ENCODE peak calls at places on chromosomes 12 and 14, in five cellular contexts. F is CD4-positive, alpha-beta T cell; R is tibial nerve; Y is vagina; X is cardiac fibroblast. L is an unnamed sample.

GRCh38 chr12:79424109-79424721 is 266.5 kb downstream of the PAWR start:
- DNase-seq in F (no peak), R (no peak), Y (no peak), X (peak; percentile 91), L (no peak)

GRCh38 chr14:82879949-82880535 is 1346.4 kb upstream of the SEL1L start:
- DNase-seq in F (no peak), R (no peak), Y (no peak), X (no peak), L (no peak)

GRCh38 chr12:52865090-52865944 is 16.5 kb upstream of the KRT78 start:
- DNase-seq in F (no peak), R (peak; percentile 63), Y (peak; percentile 88), X (peak; percentile 84), L (peak; percentile 78)

GRCh38 chr14:21723431-21724045 is 49.9 kb upstream of the OR4E1 start:
- DNase-seq in F (no peak), R (no peak), Y (no peak), X (no peak), L (peak; percentile 46)

GRCh38 chr12:26341481-26341880 is 146.1 kb downstream of the SSPN start:
- DNase-seq in F (no peak), R (no peak), Y (no peak), X (no peak), L (no peak)

GRCh38 chr12:103881261-103881660 is 40.2 kb upstream of the NT5DC3 start:
- DNase-seq in F (no peak), R (no peak), Y (no peak), X (no peak), L (no peak)

GRCh38 chr12:47413806-47414205 is 292.0 kb downstream of the RPAP3 start:
- DNase-seq in F (no peak), R (no peak), Y (no peak), X (no peak), L (no peak)

GRCh38 chr12:24560867-24561266 is 388.0 kb downstream of the BCAT1 start:
- DNase-seq in F (no peak), R (no peak), Y (no peak), X (peak; percentile 5), L (no peak)

GRCh38 chr12:122999196-122999946 is 18.9 kb downstream of the ARL6IP4 start:
- DNase-seq in F (no peak), R (no peak), Y (no peak), X (no peak), L (no peak)

GRCh38 chr12:14654842-14655241 is 41.6 kb downstream of the GUCY2C start:
- DNase-seq in F (no peak), R (no peak), Y (no peak), X (no peak), L (no peak)

GRCh38 chr12:52044284-52044983 is 6.8 kb upstream of the NR4A1 start:
- DNase-seq in F (no peak), R (peak; percentile 77), Y (peak; percentile 97), X (peak; percentile 99), L (no peak)

GRCh38 chr14:74326369-74327152 is 21.7 kb upstream of the VRTN start:
- DNase-seq in F (no peak), R (no peak), Y (no peak), X (no peak), L (peak; percentile 10)

GRCh38 chr14:47389520-47389919 is 285.9 kb downstream of the MDGA2 start:
- DNase-seq in F (no peak), R (no peak), Y (no peak), X (no peak), L (peak; percentile 5)

GRCh38 chr12:43278268-43278832 is 273.7 kb downstream of the ADAMTS20 start:
- DNase-seq in F (no peak), R (no peak), Y (no peak), X (no peak), L (no peak)

GRCh38 chr14:75979641-75980422 is 2.0 kb downstream of the TGFB3 start:
- DNase-seq in F (no peak), R (peak; percentile 15), Y (no peak), X (peak; percentile 34), L (no peak)

GRCh38 chr14:34498684-34499412 is 36.8 kb upstream of the SPTSSA start:
- DNase-seq in F (no peak), R (no peak), Y (no peak), X (peak; percentile 43), L (no peak)

GRCh38 chr14:54669759-54670630 is 103.1 kb downstream of the SAMD4A start:
- DNase-seq in F (no peak), R (peak; percentile 48), Y (peak; percentile 96), X (peak; percentile 57), L (no peak)

GRCh38 chr14:26867171-26867757 is 269.4 kb upstream of the NOVA1 start:
- DNase-seq in F (no peak), R (no peak), Y (no peak), X (no peak), L (no peak)

GRCh38 chr12:2562400-2562799 is 232.4 kb upstream of the FKBP4 start:
- DNase-seq in F (no peak), R (no peak), Y (no peak), X (no peak), L (no peak)

GRCh38 chr12:599756-600155 is 63.5 kb downstream of the NINJ2 start:
- DNase-seq in F (no peak), R (no peak), Y (no peak), X (no peak), L (no peak)

GRCh38 chr14:97219356-97220017 is 422.3 kb downstream of the VRK1 start:
- DNase-seq in F (no peak), R (no peak), Y (no peak), X (no peak), L (no peak)

GRCh38 chr14:93956514-93957332 is 19.6 kb downstream of the ASB2 start:
- DNase-seq in F (no peak), R (no peak), Y (no peak), X (no peak), L (no peak)

GRCh38 chr12:13196302-13196921 is at the start of gene EMP1:
- DNase-seq in F (peak; percentile 63), R (peak; percentile 99), Y (peak; percentile 98), X (peak; percentile 100), L (no peak)

GRCh38 chr12:105431537-105431936 is 101.0 kb downstream of the C12orf75 start:
- DNase-seq in F (no peak), R (no peak), Y (no peak), X (no peak), L (no peak)

GRCh38 chr14:84254205-84254788 is 1275.6 kb upstream of the FLRT2 start:
- DNase-seq in F (no peak), R (no peak), Y (no peak), X (peak; percentile 73), L (no peak)

GRCh38 chr14:102586420-102587119 is 5.9 kb upstream of the RCOR1 start:
- DNase-seq in F (no peak), R (no peak), Y (no peak), X (peak; percentile 52), L (no peak)
- TF ChIP-seq CTCF in F (no peak), R (no peak), Y (no peak), X (no peak), L (no peak)

GRCh38 chr14:104826858-104827172 is 25.9 kb downstream of the ZBTB42 start:
- DNase-seq in F (no peak), R (no peak), Y (no peak), X (no peak), L (no peak)

GRCh38 chr14:104824353-104824997 is 23.6 kb downstream of the ZBTB42 start:
- DNase-seq in F (no peak), R (no peak), Y (no peak), X (no peak), L (no peak)

GRCh38 chr14:104830781-104831180 is 29.9 kb downstream of the ZBTB42 start:
- DNase-seq in F (no peak), R (no peak), Y (no peak), X (no peak), L (no peak)

GRCh38 chr14:104826197-104826857 is 25.4 kb downstream of the ZBTB42 start:
- DNase-seq in F (peak; percentile 94), R (peak; percentile 89), Y (no peak), X (peak; percentile 88), L (peak; percentile 98)

GRCh38 chr14:104827173-104828055 is 26.5 kb downstream of the ZBTB42 start:
- DNase-seq in F (peak; percentile 40), R (no peak), Y (no peak), X (peak; percentile 51), L (peak; percentile 61)
- TF ChIP-seq CTCF in F (peak; percentile 48), R (peak; percentile 12), Y (peak; percentile 16), X (peak; percentile 68), L (peak; percentile 70)

DNA sequence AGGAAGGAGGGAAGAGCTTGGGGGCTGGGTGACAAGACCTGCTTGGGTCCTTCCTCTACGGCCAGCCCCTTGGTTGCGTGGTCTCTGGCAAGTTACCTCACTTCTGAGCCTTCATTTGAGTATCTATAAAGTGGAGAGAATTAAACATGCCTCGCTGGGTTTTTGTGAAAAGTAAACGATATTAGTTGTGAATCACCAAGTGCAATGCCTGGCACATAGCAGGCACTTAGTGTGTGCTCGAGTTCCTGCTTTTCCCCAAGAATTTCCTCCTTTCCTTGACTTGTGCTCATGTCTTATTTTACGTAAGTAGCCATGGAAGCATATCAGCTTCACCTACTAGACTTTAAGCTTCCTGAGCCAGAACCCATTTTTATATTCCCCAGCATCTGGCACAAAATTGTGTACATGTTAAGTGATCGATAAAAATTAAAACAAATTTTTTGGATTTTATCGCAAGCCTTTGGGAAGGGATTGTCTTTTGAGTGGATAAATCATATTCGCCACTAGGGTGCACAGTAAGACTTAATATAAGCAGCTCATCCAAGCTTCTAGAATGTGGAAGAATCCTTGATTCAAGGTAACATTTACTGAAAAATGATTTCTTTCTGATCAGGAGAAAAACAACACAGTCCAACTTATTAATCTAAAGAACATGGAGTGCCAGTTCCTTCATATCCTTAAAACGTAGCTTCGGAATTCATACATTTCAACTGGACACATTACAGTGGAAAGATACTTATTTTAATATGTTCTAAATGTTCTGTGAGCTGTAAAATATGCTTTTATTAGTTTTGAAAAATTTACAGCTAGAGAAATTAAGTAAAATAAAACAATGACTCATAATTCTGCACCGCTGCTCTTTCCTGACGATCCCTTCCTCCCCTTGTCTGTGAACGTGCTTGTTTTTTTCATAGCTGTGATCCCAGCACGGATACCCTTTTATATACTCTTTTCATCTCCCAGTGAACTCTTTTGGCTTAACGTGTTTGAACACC is 62.0 kb downstream of the SLC25A47 start:
- DNase-seq in F (no peak), R (no peak), Y (no peak), X (peak; percentile 85), L (no peak)
- TF ChIP-seq CTCF in F (no peak), R (peak; percentile 35), Y (peak; percentile 58), X (peak; percentile 47), L (peak; percentile 78)

GRCh38 chr14:106808907-106809306 is 1282.5 kb downstream of the TMEM121 start:
- DNase-seq in F (no peak), R (no peak), Y (no peak), X (no peak), L (no peak)

GRCh38 chr14:106811167-106811566 is 1284.8 kb downstream of the TMEM121 start:
- DNase-seq in F (no peak), R (no peak), Y (no peak), X (no peak), L (no peak)

GRCh38 chr14:106807493-106807892 is 1281.1 kb downstream of the TMEM121 start:
- DNase-seq in F (no peak), R (no peak), Y (no peak), X (no peak), L (no peak)

GRCh38 chr14:106809615-106810014 is 1283.2 kb downstream of the TMEM121 start:
- DNase-seq in F (no peak), R (no peak), Y (no peak), X (no peak), L (no peak)

DNA sequence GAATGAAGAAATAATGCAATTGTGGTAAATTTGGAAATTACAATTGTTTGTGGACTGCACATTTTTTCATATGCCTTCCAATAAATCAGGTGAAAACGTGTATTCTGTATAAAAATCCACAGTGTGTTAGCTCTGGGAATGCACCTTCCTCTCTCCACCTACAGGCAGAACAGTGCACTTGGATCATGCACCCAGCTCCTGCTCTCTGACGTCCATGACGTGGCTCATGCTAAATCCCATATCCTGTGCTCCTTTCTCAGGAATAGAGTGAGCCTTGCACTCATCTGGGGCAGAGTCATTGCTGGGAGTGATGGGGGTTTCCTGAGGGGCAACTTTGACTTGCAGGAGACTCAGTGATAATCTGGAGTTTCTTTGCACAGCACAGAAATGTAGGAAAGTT is 1282.1 kb downstream of the TMEM121 start:
- DNase-seq in F (no peak), R (no peak), Y (no peak), X (no peak), L (no peak)
- TF ChIP-seq CTCF in F (no peak), R (no peak), Y (no peak), X (no peak), L (no peak)